ENCODE peak calls at places on chromosomes 11 and 22, in four cellular contexts. One of them, this sample, is unnamed.

GRCh38 chr11:21263026-21263425 is 593.6 kb downstream of the NELL1 start:
- DNase-seq in HL-60: no peak
- DNase-seq in K562: no peak
- DNase-seq in GM12878: no peak
- DNase-seq in this sample: no peak

GRCh38 chr11:5922749-5923426 is 19.2 kb upstream of the OR56A3 start:
- DNase-seq in GM12878: peak
- DNase-seq in K562: no peak
- DNase-seq in HL-60: no peak
- DNase-seq in this sample: no peak

GRCh38 chr11:47923667-47924066 is 56.7 kb upstream of the PTPRJ start:
- DNase-seq in HL-60: no peak
- DNase-seq in K562: no peak
- DNase-seq in GM12878: no peak
- DNase-seq in this sample: no peak

GRCh38 chr11:35015621-35016387 is 99.4 kb downstream of the PDHX start:
- DNase-seq in GM12878: no peak
- DNase-seq in HL-60: no peak
- DNase-seq in K562: no peak
- DNase-seq in this sample: no peak

GRCh38 chr11:115503083-115503885 is 931 bp downstream of the CADM1 start:
- DNase-seq in K562: no peak
- DNase-seq in HL-60: no peak
- DNase-seq in GM12878: no peak
- DNase-seq in this sample: no peak

GRCh38 chr22:26956346-26956745 is 299.0 kb downstream of the MIAT start:
- DNase-seq in GM12878: no peak
- DNase-seq in HL-60: no peak
- DNase-seq in K562: no peak
- DNase-seq in this sample: no peak

GRCh38 chr11:10329935-10330334 is 25.1 kb downstream of the ADM start:
- DNase-seq in GM12878: no peak
- DNase-seq in HL-60: no peak
- DNase-seq in K562: no peak
- DNase-seq in this sample: no peak

GRCh38 chr22:43889366-43890253 is 2.2 kb downstream of the PNPLA5 start:
- DNase-seq in GM12878: no peak
- DNase-seq in HL-60: no peak
- DNase-seq in K562: no peak
- DNase-seq in this sample: no peak

GRCh38 chr11:59669611-59670009 is 773 bp upstream of the PATL1 start:
- DNase-seq in K562: no peak
- DNase-seq in HL-60: no peak
- DNase-seq in GM12878: no peak
- DNase-seq in this sample: no peak

GRCh38 chr11:59705281-59705680 is 8.4 kb downstream of the OR10V1 start:
- DNase-seq in HL-60: no peak
- DNase-seq in GM12878: no peak
- DNase-seq in K562: no peak
- DNase-seq in this sample: no peak

GRCh38 chr11:72951193-72951592 is 137.0 kb downstream of the ATG16L2 start:
- DNase-seq in GM12878: no peak
- DNase-seq in K562: no peak
- DNase-seq in HL-60: peak
- DNase-seq in this sample: no peak

GRCh38 chr11:111571829-111572501 is 30.3 kb upstream of the SIK2 start:
- DNase-seq in GM12878: no peak
- DNase-seq in K562: no peak
- DNase-seq in HL-60: no peak
- DNase-seq in this sample: no peak

GRCh38 chr11:12606597-12606996 is 67.6 kb upstream of the TEAD1 start:
- DNase-seq in GM12878: no peak
- DNase-seq in HL-60: no peak
- DNase-seq in K562: no peak
- DNase-seq in this sample: no peak

GRCh38 chr11:43072911-43073310 is 238.9 kb upstream of the API5 start:
- DNase-seq in K562: no peak
- DNase-seq in GM12878: no peak
- DNase-seq in HL-60: no peak
- DNase-seq in this sample: no peak

GRCh38 chr11:31442086-31442485 is 67.3 kb downstream of the IMMP1L start:
- DNase-seq in K562: no peak
- DNase-seq in GM12878: no peak
- DNase-seq in HL-60: no peak
- DNase-seq in this sample: no peak

GRCh38 chr22:35987487-35987886 is 41.1 kb downstream of the RBFOX2 start:
- DNase-seq in GM12878: no peak
- DNase-seq in K562: no peak
- DNase-seq in HL-60: no peak
- DNase-seq in this sample: no peak

GRCh38 chr22:36365020-36365411 is 22.8 kb downstream of the MYH9 start:
- DNase-seq in K562: peak
- DNase-seq in GM12878: no peak
- DNase-seq in HL-60: no peak
- DNase-seq in this sample: peak

GRCh38 chr11:68683952-68684384 is 376 bp upstream of the GAL start:
- DNase-seq in HL-60: no peak
- DNase-seq in K562: no peak
- DNase-seq in GM12878: no peak
- DNase-seq in this sample: no peak

GRCh38 chr11:94602430-94603372 is 35.5 kb downstream of the PIWIL4 start:
- DNase-seq in HL-60: no peak
- DNase-seq in K562: peak
- DNase-seq in GM12878: peak
- DNase-seq in this sample: peak

GRCh38 chr11:105265859-105266258 is 126.3 kb upstream of the CARD18 start:
- DNase-seq in GM12878: no peak
- DNase-seq in HL-60: no peak
- DNase-seq in K562: no peak
- DNase-seq in this sample: no peak

GRCh38 chr22:19449422-19449767 is 1.9 kb upstream of the C22orf39 start:
- DNase-seq in K562: no peak
- DNase-seq in GM12878: no peak
- DNase-seq in HL-60: no peak
- DNase-seq in this sample: no peak

GRCh38 chr11:94134651-94135512 is 6.2 kb downstream of the PANX1 start:
- DNase-seq in K562: peak
- DNase-seq in GM12878: no peak
- DNase-seq in HL-60: no peak
- DNase-seq in this sample: no peak

GRCh38 chr11:128288368-128288767 is 299.0 kb downstream of the ETS1 start:
- DNase-seq in HL-60: no peak
- DNase-seq in GM12878: no peak
- DNase-seq in K562: no peak
- DNase-seq in this sample: no peak

GRCh38 chr11:70468256-70469230 is 70.2 kb downstream of the CTTN start:
- DNase-seq in K562: no peak
- DNase-seq in HL-60: no peak
- DNase-seq in GM12878: no peak
- DNase-seq in this sample: no peak

GRCh38 chr22:21712751-21713427 is 22.7 kb downstream of the YPEL1 start:
- DNase-seq in GM12878: no peak
- DNase-seq in K562: peak
- DNase-seq in HL-60: peak
- DNase-seq in this sample: peak

GRCh38 chr11:83007909-83008580 is 63.7 kb downstream of the RAB30 start:
- DNase-seq in HL-60: no peak
- DNase-seq in GM12878: no peak
- DNase-seq in K562: peak
- DNase-seq in this sample: no peak

GRCh38 chr22:31695423-31695822 is 33.4 kb upstream of the PISD start:
- DNase-seq in K562: no peak
- DNase-seq in HL-60: no peak
- DNase-seq in GM12878: no peak
- DNase-seq in this sample: no peak

GRCh38 chr11:65536412-65537295 is 11.8 kb downstream of the SCYL1 start:
- DNase-seq in K562: no peak
- DNase-seq in GM12878: no peak
- DNase-seq in HL-60: no peak
- DNase-seq in this sample: no peak

GRCh38 chr11:47886096-47886495 is 37.9 kb upstream of the NUP160 start:
- DNase-seq in GM12878: no peak
- DNase-seq in HL-60: no peak
- DNase-seq in K562: no peak
- DNase-seq in this sample: no peak

GRCh38 chr11:115222218-115222862 is 281.9 kb downstream of the CADM1 start:
- DNase-seq in HL-60: no peak
- DNase-seq in K562: peak
- DNase-seq in GM12878: peak
- DNase-seq in this sample: peak

GRCh38 chr11:92751594-92751993 is 217.9 kb upstream of the MTNR1B start:
- DNase-seq in GM12878: no peak
- DNase-seq in K562: no peak
- DNase-seq in HL-60: no peak
- DNase-seq in this sample: no peak

GRCh38 chr11:120597250-120597649 is 85.7 kb downstream of the GRIK4 start:
- DNase-seq in K562: no peak
- DNase-seq in HL-60: no peak
- DNase-seq in GM12878: no peak
- DNase-seq in this sample: no peak

GRCh38 chr11:33723238-33723881 is 12.9 kb downstream of the CD59 start:
- DNase-seq in K562: peak
- DNase-seq in GM12878: no peak
- DNase-seq in HL-60: no peak
- DNase-seq in this sample: no peak

GRCh38 chr11:64039012-64039665 is 3.4 kb downstream of the FLRT1 start:
- DNase-seq in K562: no peak
- DNase-seq in GM12878: no peak
- DNase-seq in HL-60: no peak
- DNase-seq in this sample: no peak

GRCh38 chr11:77166021-77166420 is 38.0 kb downstream of the MYO7A start:
- DNase-seq in HL-60: no peak
- DNase-seq in K562: no peak
- DNase-seq in GM12878: no peak
- DNase-seq in this sample: no peak

GRCh38 chr11:2884424-2884815 is 1.2 kb downstream of the CDKN1C start:
- DNase-seq in HL-60: no peak
- DNase-seq in GM12878: no peak
- DNase-seq in K562: peak
- DNase-seq in this sample: no peak
- TF ChIP-seq SPI1 in HL-60: no peak
- TF ChIP-seq SPI1 in GM12878: no peak
- TF ChIP-seq SPI1 in K562: no peak
- TF ChIP-seq SPI1 in this sample: no peak

DNA sequence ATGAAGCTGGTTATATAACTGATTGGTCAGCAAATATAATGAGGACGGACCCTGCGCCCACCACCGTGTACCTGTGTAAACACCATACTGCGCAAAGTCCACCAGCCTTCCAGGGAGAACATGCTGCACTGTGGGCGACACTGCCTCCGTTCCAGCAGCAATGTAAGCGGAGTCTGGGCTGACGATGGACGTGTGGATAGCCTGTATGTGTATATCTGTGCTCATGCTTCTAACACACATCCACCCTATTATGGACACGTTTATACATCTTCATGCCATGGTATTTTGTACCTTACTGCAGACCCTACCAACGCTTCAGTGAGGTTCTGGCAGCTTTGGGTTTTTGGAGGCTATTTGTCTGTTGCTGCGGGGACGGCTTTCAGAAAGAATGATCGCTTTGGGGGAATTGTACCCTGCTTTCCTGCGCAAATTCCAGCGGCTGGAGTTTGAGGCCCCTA is 1.4 kb upstream of the USP18 start:
- DNase-seq in K562: no peak
- DNase-seq in HL-60: no peak
- DNase-seq in GM12878: no peak
- DNase-seq in this sample: no peak
- TF ChIP-seq SPI1 in K562: no peak
- TF ChIP-seq SPI1 in HL-60: no peak
- TF ChIP-seq SPI1 in GM12878: no peak
- TF ChIP-seq SPI1 in this sample: no peak

GRCh38 chr22:33853200-33854097 is 66.8 kb downstream of the LARGE1 start:
- DNase-seq in GM12878: peak
- DNase-seq in HL-60: no peak
- DNase-seq in K562: no peak
- DNase-seq in this sample: peak
- TF ChIP-seq SPI1 in GM12878: no peak
- TF ChIP-seq SPI1 in HL-60: no peak
- TF ChIP-seq SPI1 in K562: no peak
- TF ChIP-seq SPI1 in this sample: peak

DNA sequence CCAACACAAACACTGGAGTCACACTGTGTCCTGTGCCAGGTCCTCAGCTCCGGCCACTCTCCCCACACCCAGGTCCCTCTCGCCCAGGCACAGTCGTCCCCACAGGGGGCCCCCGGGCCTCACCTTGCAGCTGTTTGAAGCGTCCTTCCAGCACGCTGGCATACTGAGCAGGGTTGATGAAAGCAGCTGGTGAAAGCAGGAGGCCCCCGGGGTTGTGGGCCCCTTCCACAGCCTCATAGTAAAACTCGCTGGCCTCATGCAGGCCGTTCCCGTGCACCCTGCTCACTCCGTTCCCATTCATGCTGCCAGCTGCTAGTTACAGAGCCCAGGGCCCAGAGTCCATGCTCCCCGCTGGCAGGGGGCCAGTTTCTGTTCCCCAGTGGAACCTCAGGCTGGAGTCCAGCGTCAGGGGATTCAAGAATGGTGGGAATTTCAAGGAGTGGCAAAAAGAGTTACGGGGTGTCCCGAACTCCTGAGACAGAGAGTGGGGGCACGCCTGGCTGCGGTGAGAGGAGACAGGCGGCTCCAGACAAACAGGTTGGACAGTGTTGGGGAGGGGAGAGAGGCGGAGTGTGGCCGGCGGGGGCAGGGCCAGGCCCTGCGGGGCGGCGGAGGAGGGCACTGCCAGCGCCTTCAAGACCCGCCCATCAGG is 10.6 kb downstream of the SPTBN2 start:
- DNase-seq in GM12878: no peak
- DNase-seq in HL-60: no peak
- DNase-seq in K562: no peak
- DNase-seq in this sample: no peak
- TF ChIP-seq SPI1 in GM12878: no peak
- TF ChIP-seq SPI1 in HL-60: no peak
- TF ChIP-seq SPI1 in K562: no peak
- TF ChIP-seq SPI1 in this sample: no peak